ENCODE peak calls at places on chromosomes 13 and 19, in seven cellular contexts. L is NB4; U is HTR-8/SVneo; V is fibroblast of mammary gland; X is activated CD4-positive, alpha-beta T cell treated with anti-CD3 and anti-CD28 coated beads, Interleukin-2, amount 50 U/mL, for 1 hour; J is activated T-helper 1 cell treated with anti-CD3 and anti-CD28 coated beads, Interleukin-2, amount 50 U/mL, for 16 hours; H is stimulated activated CD4-positive, alpha-beta T cell treated with anti-CD3 and anti-CD28 coated beads, Interleukin-15, amount 100 ng/mL, for 1 hour. P is an unnamed sample.

GRCh38 chr19:14517840-14518505 is at the start of gene DNAJB1:
- DNase-seq in L (peak), U (peak), V (peak), X (peak), J (peak), H (no peak), P (peak)

GRCh38 chr13:88085036-88085435 is 413.9 kb downstream of the SLITRK5 start:
- DNase-seq in L (no peak), U (no peak), V (peak), X (no peak), J (no peak), H (no peak), P (no peak)

GRCh38 chr13:108985166-108985565 is 355.8 kb downstream of the MYO16 start:
- DNase-seq in L (no peak), U (no peak), V (no peak), X (no peak), J (no peak), H (no peak), P (no peak)

GRCh38 chr19:47186337-47187022 is 44.5 kb downstream of the BBC3 start:
- DNase-seq in L (no peak), U (no peak), V (no peak), X (peak), J (peak), H (peak), P (no peak)

GRCh38 chr13:99471231-99472202 is 29.8 kb upstream of the TM9SF2 start:
- DNase-seq in L (no peak), U (no peak), V (peak), X (no peak), J (no peak), H (no peak), P (no peak)

GRCh38 chr19:3682741-3683404 is 17.4 kb downstream of the PIP5K1C start:
- DNase-seq in L (no peak), U (no peak), V (peak), X (no peak), J (no peak), H (no peak), P (no peak)

GRCh38 chr19:10836478-10837325 is 690 bp upstream of the TMED1 start:
- DNase-seq in L (peak), U (peak), V (peak), X (peak), J (peak), H (no peak), P (peak)

GRCh38 chr13:110641055-110642015 is 26.0 kb downstream of the NAXD start:
- DNase-seq in L (no peak), U (no peak), V (peak), X (no peak), J (no peak), H (no peak), P (no peak)

GRCh38 chr19:40702337-40703012 is 12.0 kb upstream of the NUMBL start:
- DNase-seq in L (no peak), U (no peak), V (no peak), X (no peak), J (no peak), H (no peak), P (no peak)

P was measured in GOT3.